ENCODE peak calls at places on chromosome 14, in five cellular contexts. Z is H9, A is heart left ventricle, J is psoas muscle, Q is MCF 10A. D is an unnamed sample.

GRCh38 chr14:104975481-104976197 is 2.5 kb downstream of the AHNAK2 start:
- DNase-seq in A (peak; percentile 55), Q (no peak), Z (peak; percentile 55), J (no peak), D (no peak)

GRCh38 chr14:89566644-89567411 is 149.8 kb upstream of the FOXN3 start:
- DNase-seq in A (no peak), J (no peak), Z (no peak), Q (no peak), D (no peak)

GRCh38 chr14:52922656-52923055 is 28.2 kb downstream of the FERMT2 start:
- DNase-seq in J (no peak), A (no peak), Z (no peak), Q (peak; percentile 47), D (no peak)

GRCh38 chr14:73913256-73913655 is 26.6 kb downstream of the ZNF410 start:
- DNase-seq in J (no peak), Z (no peak), Q (no peak), A (no peak), D (no peak)

GRCh38 chr14:85590784-85591183 is 60.8 kb downstream of the FLRT2 start:
- DNase-seq in Q (peak; percentile 13), A (no peak), Z (no peak), J (no peak), D (no peak)

GRCh38 chr14:103499709-103500108 is 22.9 kb downstream of the CKB start:
- DNase-seq in A (no peak), Z (no peak), J (no peak), Q (no peak), D (no peak)

GRCh38 chr14:61749264-61749663 is 13.0 kb upstream of the SNAPC1 start:
- DNase-seq in A (no peak), Q (peak; percentile 43), Z (no peak), J (no peak), D (no peak)

GRCh38 chr14:73718742-73719251 is 4.6 kb upstream of the PNMA1 start:
- DNase-seq in J (no peak), Z (peak; percentile 87), Q (no peak), A (no peak), D (no peak)

GRCh38 chr14:92511472-92512247 is 1.9 kb upstream of the RIN3 start:
- DNase-seq in Q (peak; percentile 87), Z (no peak), J (no peak), A (no peak), D (no peak)

GRCh38 chr14:54374117-54374884 is 22.5 kb upstream of the CDKN3 start:
- DNase-seq in A (no peak), Q (no peak), Z (no peak), J (no peak), D (no peak)

GRCh38 chr14:54446201-54446693 is 5.1 kb upstream of the CNIH1 start:
- DNase-seq in A (no peak), Z (no peak), J (no peak), Q (peak; percentile 97), D (no peak)

GRCh38 chr14:53979141-53979673 is 22.6 kb upstream of the BMP4 start:
- DNase-seq in A (no peak), Z (peak; percentile 59), Q (peak; percentile 8), J (no peak), D (no peak)

GRCh38 chr14:30131698-30132097 is 204.1 kb upstream of the PRKD1 start:
- DNase-seq in Q (no peak), Z (no peak), A (no peak), J (no peak), D (no peak)

GRCh38 chr14:92401561-92401960 is 78.6 kb downstream of the SLC24A4 start:
- DNase-seq in J (no peak), A (no peak), Q (no peak), Z (no peak), D (no peak)

GRCh38 chr14:39310071-39310470 is 76.4 kb downstream of the MIA2 start:
- DNase-seq in J (no peak), A (no peak), Q (no peak), Z (no peak), D (no peak)

GRCh38 chr14:30525833-30526232 is 33.1 kb upstream of the G2E3 start:
- DNase-seq in Z (no peak), A (no peak), J (no peak), Q (peak; percentile 49), D (no peak)

GRCh38 chr14:80787876-80788275 is 153.7 kb downstream of the CEP128 start:
- DNase-seq in Z (no peak), A (no peak), J (no peak), Q (peak; percentile 29), D (no peak)

GRCh38 chr14:29798776-29799175 is 128.9 kb downstream of the PRKD1 start:
- DNase-seq in J (no peak), A (no peak), Z (no peak), Q (no peak), D (no peak)

GRCh38 chr14:42930058-42930457 is 1323.4 kb downstream of the LRFN5 start:
- DNase-seq in Z (peak; percentile 31), J (no peak), A (no peak), Q (no peak), D (no peak)

GRCh38 chr14:65334765-65335411 is 77.6 kb upstream of the FUT8 start:
- DNase-seq in J (no peak), A (no peak), Q (no peak), Z (peak; percentile 69), D (no peak)

GRCh38 chr14:48725001-48725734 is 861.0 kb downstream of the RPS29 start:
- DNase-seq in Q (no peak), Z (no peak), J (no peak), A (no peak), D (no peak)

GRCh38 chr14:73619524-73619923 is 7.2 kb downstream of the ACOT6 start:
- DNase-seq in J (no peak), A (no peak), Z (no peak), Q (no peak), D (no peak)

GRCh38 chr14:66066991-66067788 is 419.0 kb upstream of the CCDC196 start:
- DNase-seq in A (no peak), Q (no peak), Z (no peak), J (no peak), D (no peak)

GRCh38 chr14:65824285-65824977 is 411.9 kb downstream of the FUT8 start:
- DNase-seq in J (no peak), Z (peak; percentile 71), A (no peak), Q (peak; percentile 70), D (peak; percentile 24)

GRCh38 chr14:88481794-88482193 is 73.0 kb downstream of the PTPN21 start:
- DNase-seq in Q (no peak), Z (no peak), A (no peak), J (no peak), D (no peak)

GRCh38 chr14:27484633-27485032 is 886.8 kb upstream of the NOVA1 start:
- DNase-seq in Z (no peak), Q (no peak), A (no peak), J (no peak), D (no peak)

GRCh38 chr14:30252800-30253425 is 306.0 kb upstream of the G2E3 start:
- DNase-seq in Z (no peak), Q (peak; percentile 21), A (no peak), J (no peak), D (no peak)

GRCh38 chr14:45198551-45198950 is 54.5 kb downstream of the MIS18BP1 start:
- DNase-seq in A (no peak), Q (peak; percentile 69), J (no peak), Z (no peak), D (no peak)

DNA sequence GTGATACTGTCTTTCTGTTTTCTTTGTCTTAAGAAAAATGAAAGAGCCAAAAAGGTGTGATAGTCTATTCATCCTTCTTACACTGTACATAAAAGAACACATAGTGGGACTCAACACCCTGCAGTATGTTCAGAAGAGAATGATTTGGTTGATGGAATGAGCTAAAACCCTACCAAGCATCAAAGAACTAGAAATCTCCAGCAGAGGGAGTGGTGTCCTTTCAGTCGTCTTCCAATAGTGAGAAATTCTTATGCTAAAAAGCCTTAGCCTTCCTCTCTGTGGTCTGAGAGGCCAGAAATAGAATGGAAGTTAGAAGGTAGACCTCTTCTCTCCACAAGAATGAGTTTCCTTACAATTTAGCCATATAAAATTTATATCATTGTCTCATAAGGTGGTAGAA is 393.4 kb upstream of the SEL1L start:
- DNase-seq in Z (no peak), A (no peak), J (no peak), Q (peak; percentile 18), D (no peak)
- TF ChIP-seq CTCF in Z (peak; percentile 68), A (no peak), J (no peak), Q (no peak), D (no peak)

GRCh38 chr14:32667287-32667686 is 271.4 kb upstream of the NPAS3 start:
- DNase-seq in Q (no peak), J (no peak), A (no peak), Z (no peak), D (no peak)

GRCh38 chr14:32667791-32668190 is 270.9 kb upstream of the NPAS3 start:
- DNase-seq in A (no peak), Q (no peak), Z (no peak), J (no peak), D (no peak)

GRCh38 chr14:32669416-32669815 is 269.3 kb upstream of the NPAS3 start:
- DNase-seq in Q (no peak), J (no peak), A (no peak), Z (no peak), D (no peak)

GRCh38 chr14:32662234-32662633 is 276.4 kb upstream of the NPAS3 start:
- DNase-seq in A (no peak), Z (no peak), Q (peak; percentile 23), J (no peak), D (no peak)

DNA sequence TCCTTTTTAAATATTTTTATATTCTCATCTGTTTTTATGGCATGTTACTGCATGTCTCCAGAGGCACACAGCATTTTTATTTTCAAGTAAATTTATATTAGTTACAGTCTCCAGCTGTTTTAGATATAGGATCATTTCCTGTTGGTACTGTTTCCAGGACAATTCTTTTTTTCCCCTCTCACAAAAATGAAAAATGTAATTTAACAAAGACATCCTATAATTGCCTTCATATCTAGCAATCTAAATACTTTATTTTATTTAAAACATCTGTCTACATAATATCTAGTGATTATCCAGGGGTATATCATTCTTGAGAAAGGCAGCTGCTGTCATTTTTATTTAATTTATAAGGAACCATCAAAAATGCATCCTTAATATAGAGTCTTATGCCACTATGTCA is 272.4 kb upstream of the NPAS3 start:
- DNase-seq in Q (no peak), A (no peak), J (no peak), Z (no peak), D (no peak)
- TF ChIP-seq CTCF in Q (no peak), A (no peak), J (no peak), Z (no peak), D (no peak)

DNA sequence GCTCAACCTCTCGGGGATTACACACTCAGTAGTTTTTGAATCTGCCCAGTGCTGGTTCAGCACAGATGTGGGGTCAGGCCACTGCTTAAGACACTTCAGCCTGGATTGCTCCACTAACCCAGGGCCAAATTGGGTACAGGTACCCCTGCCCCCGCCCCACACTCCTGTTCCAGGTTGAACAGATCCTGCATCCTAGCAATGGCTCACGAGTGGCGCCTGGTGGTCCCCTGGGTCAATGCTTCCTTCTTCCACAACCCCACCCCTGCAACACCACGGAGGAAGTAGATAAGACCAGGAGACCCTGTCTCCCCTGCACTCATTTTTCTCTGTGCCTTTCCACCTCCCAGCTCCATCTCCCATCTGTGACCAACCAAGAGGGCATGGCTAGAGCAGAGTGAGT is 108.4 kb downstream of the ESRRB start:
- DNase-seq in J (no peak), Z (peak; percentile 46), Q (no peak), A (no peak), D (no peak)
- TF ChIP-seq CTCF in J (no peak), Z (peak; percentile 44), Q (no peak), A (no peak), D (no peak)

DNA sequence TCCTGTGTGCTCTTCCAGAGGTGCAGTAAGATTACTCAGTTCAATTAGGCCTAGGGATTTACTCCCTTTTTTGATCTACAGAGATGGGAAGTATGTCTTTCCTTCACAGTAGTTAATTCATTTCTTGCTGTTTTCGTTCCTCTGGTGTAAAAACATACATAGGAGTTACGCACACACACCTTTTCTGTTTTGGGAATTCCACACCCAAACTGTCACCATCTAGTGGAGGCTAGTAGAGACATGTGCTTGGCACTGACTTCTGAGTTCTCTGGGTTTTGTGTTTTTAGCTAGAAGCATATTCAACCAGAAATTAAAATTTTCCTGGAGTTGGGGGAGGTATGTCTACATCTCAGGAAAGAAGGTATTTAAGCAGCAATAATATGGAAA is 1.4 kb downstream of the SUSD6 start:
- DNase-seq in J (no peak), Z (no peak), Q (peak; percentile 61), A (no peak), D (no peak)
- TF ChIP-seq CTCF in J (no peak), Z (peak; percentile 35), Q (peak; percentile 18), A (no peak), D (no peak)